ENCODE peak calls at places on chromosomes 3 and 15, in four cellular contexts. One of them, this sample, is unnamed.

GRCh38 chr3:157274644-157275137 is 114.7 kb upstream of the CCNL1 start:
- DNase-seq in mesenteric fat pad: no peak
- DNase-seq in stimulated activated CD8-positive, alpha-beta memory T cell treated with anti-CD3 and anti-CD28 coated beads, Interleukin-15, amount 100 ng/mL, for 1 hour: no peak
- DNase-seq in DMS79 treated with DMSO at 0.1 percent for 48 hours: no peak
- DNase-seq in this sample: peak

GRCh38 chr3:100463002-100463401 is 29.4 kb upstream of the TMEM45A start:
- DNase-seq in mesenteric fat pad: no peak
- DNase-seq in stimulated activated CD8-positive, alpha-beta memory T cell treated with anti-CD3 and anti-CD28 coated beads, Interleukin-15, amount 100 ng/mL, for 1 hour: no peak
- DNase-seq in DMS79 treated with DMSO at 0.1 percent for 48 hours: peak
- DNase-seq in this sample: peak

GRCh38 chr15:60957111-60957510 is 272.0 kb downstream of the RORA start:
- DNase-seq in mesenteric fat pad: no peak
- DNase-seq in stimulated activated CD8-positive, alpha-beta memory T cell treated with anti-CD3 and anti-CD28 coated beads, Interleukin-15, amount 100 ng/mL, for 1 hour: no peak
- DNase-seq in DMS79 treated with DMSO at 0.1 percent for 48 hours: peak
- DNase-seq in this sample: peak

GRCh38 chr3:27431116-27431515 is 53.1 kb downstream of the SLC4A7 start:
- DNase-seq in mesenteric fat pad: no peak
- DNase-seq in stimulated activated CD8-positive, alpha-beta memory T cell treated with anti-CD3 and anti-CD28 coated beads, Interleukin-15, amount 100 ng/mL, for 1 hour: no peak
- DNase-seq in DMS79 treated with DMSO at 0.1 percent for 48 hours: no peak
- DNase-seq in this sample: peak

GRCh38 chr15:45868109-45868691 is 233.4 kb downstream of the SQOR start:
- DNase-seq in mesenteric fat pad: no peak
- DNase-seq in stimulated activated CD8-positive, alpha-beta memory T cell treated with anti-CD3 and anti-CD28 coated beads, Interleukin-15, amount 100 ng/mL, for 1 hour: no peak
- DNase-seq in DMS79 treated with DMSO at 0.1 percent for 48 hours: no peak
- DNase-seq in this sample: no peak

GRCh38 chr15:65646486-65646885 is 24.7 kb downstream of the SLC24A1 start:
- DNase-seq in mesenteric fat pad: no peak
- DNase-seq in stimulated activated CD8-positive, alpha-beta memory T cell treated with anti-CD3 and anti-CD28 coated beads, Interleukin-15, amount 100 ng/mL, for 1 hour: no peak
- DNase-seq in DMS79 treated with DMSO at 0.1 percent for 48 hours: no peak
- DNase-seq in this sample: peak

GRCh38 chr15:90836296-90836871 is 32.0 kb upstream of the FURIN start:
- DNase-seq in mesenteric fat pad: no peak
- DNase-seq in stimulated activated CD8-positive, alpha-beta memory T cell treated with anti-CD3 and anti-CD28 coated beads, Interleukin-15, amount 100 ng/mL, for 1 hour: no peak
- DNase-seq in DMS79 treated with DMSO at 0.1 percent for 48 hours: no peak
- DNase-seq in this sample: peak

GRCh38 chr3:193775421-193776077 is 182.5 kb downstream of the OPA1 start:
- DNase-seq in mesenteric fat pad: no peak
- DNase-seq in stimulated activated CD8-positive, alpha-beta memory T cell treated with anti-CD3 and anti-CD28 coated beads, Interleukin-15, amount 100 ng/mL, for 1 hour: no peak
- DNase-seq in DMS79 treated with DMSO at 0.1 percent for 48 hours: no peak
- DNase-seq in this sample: no peak

GRCh38 chr15:82543155-82543554 is 2.9 kb upstream of the RPS17 start:
- DNase-seq in mesenteric fat pad: no peak
- DNase-seq in stimulated activated CD8-positive, alpha-beta memory T cell treated with anti-CD3 and anti-CD28 coated beads, Interleukin-15, amount 100 ng/mL, for 1 hour: no peak
- DNase-seq in DMS79 treated with DMSO at 0.1 percent for 48 hours: no peak
- DNase-seq in this sample: peak

This sample was measured in LHCN-M2.